ENCODE peak calls at places on chromosomes 1 and 21, in seven cellular contexts. D is K562, T is HepG2, E is SK-N-SH, S is HCT116, K is H1, V is GM12878. M is an unnamed sample.
A peak's percentile ranks its signal among the peaks of the same experiment; 100 is the strongest.

GRCh38 chr1:11384170-11384554 is 94.8 kb upstream of the DISP3 start:
- DNase-seq in D (peak; percentile 37), T (no peak), E (no peak), S (no peak), K (no peak), V (peak; percentile 23), M (peak; percentile 18)

GRCh38 chr1:32889731-32890278 is 3.5 kb downstream of the HPCA start:
- DNase-seq in D (no peak), T (no peak), E (peak; percentile 60), S (no peak), K (no peak), V (no peak), M (no peak)

GRCh38 chr1:100671604-100672003 is 47.9 kb upstream of the VCAM1 start:
- DNase-seq in D (no peak), T (no peak), E (no peak), S (no peak), K (no peak), V (no peak), M (peak; percentile 50)

GRCh38 chr1:111275079-111275478 is 15.6 kb upstream of the CHIA start:
- DNase-seq in D (no peak), T (no peak), E (peak; percentile 39), S (no peak), K (no peak), V (no peak), M (no peak)

GRCh38 chr1:108716437-108717230 is 3.9 kb downstream of the FNDC7 start:
- DNase-seq in D (no peak), T (no peak), E (no peak), S (no peak), K (no peak), V (no peak), M (no peak)

GRCh38 chr1:240496941-240497340 is 115.0 kb downstream of the GREM2 start:
- DNase-seq in D (no peak), T (no peak), E (no peak), S (no peak), K (no peak), V (no peak), M (no peak)

GRCh38 chr1:41665962-41666917 is 181.8 kb upstream of the EDN2 start:
- DNase-seq in D (no peak), T (no peak), E (no peak), S (no peak), K (no peak), V (no peak), M (no peak)

GRCh38 chr1:167258858-167259257 is 38.2 kb downstream of the POU2F1 start:
- DNase-seq in D (no peak), T (no peak), E (no peak), S (no peak), K (no peak), V (no peak), M (no peak)

GRCh38 chr1:117120774-117121588 is 568 bp downstream of the TRIM45 start:
- DNase-seq in D (peak; percentile 83), T (peak; percentile 4), E (peak; percentile 17), S (no peak), K (no peak), V (no peak), M (no peak)

GRCh38 chr1:23475134-23475628 is 8.8 kb downstream of the ASAP3 start:
- DNase-seq in D (no peak), T (no peak), E (no peak), S (no peak), K (no peak), V (no peak), M (peak; percentile 49)

GRCh38 chr1:16292739-16293138 is 55.8 kb upstream of the CPLANE2 start:
- DNase-seq in D (no peak), T (no peak), E (no peak), S (no peak), K (no peak), V (no peak), M (no peak)

DNA sequence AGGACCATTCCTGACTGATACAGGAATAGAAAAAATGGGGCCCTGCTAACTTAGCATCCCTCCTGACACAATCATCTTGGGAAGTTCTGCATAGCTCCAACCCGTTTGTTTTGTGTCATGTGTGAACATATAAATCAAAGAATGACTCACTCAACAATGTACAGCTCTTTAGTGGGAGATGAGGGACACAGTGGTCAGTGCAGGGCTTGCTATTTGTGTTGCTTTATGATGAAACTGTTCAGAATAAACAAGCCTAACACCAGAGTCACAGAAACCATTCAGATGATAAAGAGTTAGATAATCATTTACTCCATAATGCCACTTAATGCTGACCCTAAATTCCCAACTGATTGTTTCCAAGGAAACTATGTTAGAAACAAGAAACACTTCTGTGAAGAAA is 154.2 kb upstream of the ZNHIT6 start:
- DNase-seq in D (no peak), T (no peak), E (no peak), S (no peak), K (no peak), V (no peak), M (no peak)
- TF ChIP-seq MAX in D (no peak), T (no peak), E (no peak), S (no peak), K (no peak), V (no peak), M (no peak)

GRCh38 chr21:39388811-39389155 is 39.9 kb upstream of the HMGN1 start:
- DNase-seq in D (no peak), T (no peak), E (no peak), S (no peak), K (no peak), V (no peak), M (no peak)
- H3K4me3 ChIP-seq in D (peak overlapping the region; percentile 45), T (peak overlapping the region; percentile 70), E (peak overlapping the region; percentile 76), S (no peak overlapping the region), K (no peak overlapping the region), V (peak overlapping the region; percentile 71), M (no peak overlapping the region)

GRCh38 chr1:221098462-221099406 is 219.5 kb downstream of the HLX start:
- DNase-seq in D (no peak), T (no peak), E (no peak), S (no peak), K (no peak), V (no peak), M (peak; percentile 31)
- H3K9ac ChIP-seq in D (no peak overlapping the region), T (no peak overlapping the region), E (no peak overlapping the region), S (no peak overlapping the region), K (no peak overlapping the region), V (no peak overlapping the region), M (no peak overlapping the region)

DNA sequence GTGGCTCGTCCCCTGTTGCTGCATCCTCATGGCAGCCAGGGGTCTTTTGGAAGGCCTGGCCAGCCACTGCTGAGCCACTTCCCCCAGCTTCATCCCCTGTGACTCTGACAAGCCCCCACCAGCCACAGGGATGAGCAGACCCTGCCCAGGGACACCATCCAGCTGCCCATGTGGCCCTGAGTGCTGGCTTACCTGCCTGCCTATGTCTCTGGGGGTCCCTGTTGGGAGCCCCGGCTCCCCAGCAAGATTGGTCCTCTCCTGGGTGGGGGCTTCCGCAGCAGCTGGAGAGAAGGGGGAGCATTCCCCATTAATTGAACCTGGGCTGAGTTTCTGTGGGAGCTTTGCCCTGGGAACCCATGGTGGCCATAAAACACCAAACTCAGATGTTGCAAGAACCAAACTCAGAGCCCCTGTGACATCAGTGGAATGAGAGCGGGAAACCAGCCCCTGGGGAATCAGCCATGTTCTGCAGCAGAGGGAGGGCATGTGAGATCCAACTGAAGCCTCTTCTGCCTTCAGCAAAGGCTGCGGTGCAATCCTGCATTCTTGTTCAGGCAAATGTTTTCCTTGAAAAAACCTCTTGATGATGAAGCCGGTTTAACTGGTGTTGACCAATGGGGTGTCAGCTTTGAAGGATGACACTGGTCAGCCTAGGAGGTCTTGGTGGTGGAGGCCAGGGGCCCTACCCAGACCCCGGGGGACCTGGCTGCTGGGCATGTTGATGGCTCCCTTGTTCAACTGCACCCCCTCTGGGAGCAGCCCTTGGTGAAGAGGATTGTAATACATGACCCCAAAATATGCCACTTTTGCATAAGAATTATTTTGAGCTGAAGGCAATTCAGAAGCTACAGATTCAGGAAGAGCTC is 28.3 kb upstream of the COL18A1 start:
- DNase-seq in D (no peak), T (no peak), E (no peak), S (no peak), K (no peak), V (no peak), M (no peak)
- TF ChIP-seq MAX in D (no peak), T (no peak), E (no peak), S (no peak), K (no peak), V (no peak), M (no peak)

GRCh38 chr1:151814971-151815545 is 9.8 kb upstream of the LINGO4 start:
- DNase-seq in D (no peak), T (no peak), E (no peak), S (no peak), K (no peak), V (no peak), M (no peak)
- H3K4me3 ChIP-seq in D (no peak overlapping the region), T (no peak overlapping the region), E (no peak overlapping the region), S (no peak overlapping the region), K (no peak overlapping the region), V (no peak overlapping the region), M (no peak overlapping the region)

GRCh38 chr1:1206376-1207253 is at the start of gene TNFRSF18:
- DNase-seq in D (no peak), T (no peak), E (peak; percentile 62), S (peak; percentile 23), K (peak; percentile 10), V (no peak), M (no peak)

GRCh38 chr1:1204425-1204920 is 1.9 kb downstream of the TNFRSF18 start:
- DNase-seq in D (no peak), T (no peak), E (peak; percentile 24), S (no peak), K (no peak), V (no peak), M (no peak)

GRCh38 chr1:1207254-1207902 is 986 bp upstream of the TNFRSF18 start:
- DNase-seq in D (no peak), T (no peak), E (peak; percentile 41), S (no peak), K (no peak), V (no peak), M (no peak)

GRCh38 chr1:1204998-1205768 is 1.2 kb downstream of the TNFRSF18 start:
- DNase-seq in D (no peak), T (no peak), E (peak; percentile 49), S (no peak), K (no peak), V (no peak), M (no peak)

GRCh38 chr1:1205769-1206375 is 520 bp downstream of the TNFRSF18 start:
- DNase-seq in D (no peak), T (no peak), E (peak; percentile 51), S (no peak), K (no peak), V (no peak), M (no peak)
- H3K9ac ChIP-seq in D (no peak overlapping the region), T (no peak overlapping the region), E (no peak overlapping the region), S (peak overlapping the region; percentile 83), K (no peak overlapping the region), V (no peak overlapping the region), M (no peak overlapping the region)